ENCODE peak calls at places on chromosomes 11 and 22, in four cellular contexts. M is amniotic epithelial cell, T is cardiac muscle cell, G is KG1. A is an unnamed sample.

GRCh38 chr11:118098996-118099837 is 12.5 kb upstream of the SMIM35 start:
- DNase-seq in M (no peak), T (peak), G (no peak), A (no peak)

GRCh38 chr22:42294034-42294985 is 23.9 kb upstream of the TCF20 start:
- DNase-seq in M (peak), T (peak), G (no peak), A (no peak)

GRCh38 chr22:41177040-41177625 is 28.0 kb upstream of the L3MBTL2 start:
- DNase-seq in M (no peak), T (no peak), G (no peak), A (no peak)

GRCh38 chr11:123419720-123420466 is 10.2 kb upstream of the GRAMD1B start:
- DNase-seq in M (no peak), T (no peak), G (no peak), A (no peak)

GRCh38 chr22:36419177-36419911 is 31.6 kb upstream of the MYH9 start:
- DNase-seq in M (peak), T (peak), G (no peak), A (no peak)

GRCh38 chr11:65316979-65317786 is 2.5 kb downstream of the CDC42EP2 start:
- DNase-seq in M (peak), T (no peak), G (no peak), A (no peak)

GRCh38 chr22:33867118-33867863 is 53.0 kb downstream of the LARGE1 start:
- DNase-seq in M (no peak), T (no peak), G (no peak), A (no peak)

GRCh38 chr11:6636480-6636879 is 17.3 kb upstream of the TPP1 start:
- DNase-seq in M (no peak), T (no peak), G (no peak), A (no peak)

GRCh38 chr11:117818036-117818858 is 6.3 kb downstream of the FXYD2 start:
- DNase-seq in M (peak), T (no peak), G (no peak), A (no peak)

GRCh38 chr11:75719089-75719638 is 1.5 kb downstream of the MOGAT2 start:
- DNase-seq in M (no peak), T (peak), G (no peak), A (no peak)

GRCh38 chr22:42925598-42925997 is 68.5 kb upstream of the ARFGAP3 start:
- DNase-seq in M (peak), T (no peak), G (no peak), A (no peak)

GRCh38 chr22:50086526-50086925 is 1.3 kb upstream of the MLC1 start:
- DNase-seq in M (peak), T (no peak), G (no peak), A (no peak)

GRCh38 chr11:118436639-118437045 is 350 bp downstream of the KMT2A start:
- DNase-seq in M (no peak), T (peak), G (no peak), A (no peak)

GRCh38 chr11:99257131-99257530 is 236.4 kb downstream of the CNTN5 start:
- DNase-seq in M (peak), T (no peak), G (no peak), A (no peak)

GRCh38 chr22:21713428-21714058 is 22.1 kb downstream of the YPEL1 start:
- DNase-seq in M (no peak), T (no peak), G (no peak), A (no peak)

GRCh38 chr22:30519842-30520425 is 14.4 kb upstream of the SEC14L4 start:
- DNase-seq in M (no peak), T (no peak), G (no peak), A (no peak)

GRCh38 chr11:126561327-126561893 is 205.9 kb downstream of the ST3GAL4 start:
- DNase-seq in M (peak), T (peak), G (peak), A (peak)

GRCh38 chr22:40588726-40589125 is 47.8 kb downstream of the MRTFA start:
- DNase-seq in M (peak), T (no peak), G (no peak), A (no peak)

GRCh38 chr11:108975641-108976071 is 310.8 kb downstream of the DDX10 start:
- DNase-seq in M (no peak), T (peak), G (no peak), A (no peak)

GRCh38 chr11:15807827-15808226 is 548.5 kb downstream of the SOX6 start:
- DNase-seq in M (peak), T (no peak), G (no peak), A (no peak)

GRCh38 chr22:19760652-19761002 is at the start of gene TBX1:
- DNase-seq in M (no peak), T (no peak), G (no peak), A (no peak)

GRCh38 chr11:116317212-116317611 is 455.6 kb downstream of the BUD13 start:
- DNase-seq in M (no peak), T (no peak), G (no peak), A (no peak)

GRCh38 chr22:42933783-42934144 is 76.7 kb upstream of the ARFGAP3 start:
- DNase-seq in M (peak), T (no peak), G (no peak), A (peak)

A was measured in non-pigmented ciliary epithelial cell.